ENCODE peak calls at places on chromosomes 3 and 15, in six cellular contexts. P is HT1080, B is GM12891, Z is spleen, J is Calu3, Y is NCI-H524. X is an unnamed sample.

GRCh38 chr15:42511010-42511396 is 15.6 kb downstream of the SNAP23 start:
- DNase-seq in P (peak; percentile 19), B (no peak), Z (no peak), J (no peak), Y (no peak), X (peak; percentile 69)

GRCh38 chr3:150094150-150094932 is 123.6 kb upstream of the PFN2 start:
- DNase-seq in P (peak; percentile 94), B (no peak), Z (no peak), J (peak; percentile 44), Y (no peak), X (peak; percentile 85)

GRCh38 chr3:159668461-159668860 is 320.2 kb upstream of the IL12A start:
- DNase-seq in P (no peak), B (no peak), Z (no peak), J (no peak), Y (no peak), X (no peak)

GRCh38 chr3:53175613-53176537 is 14.9 kb downstream of the PRKCD start:
- DNase-seq in P (no peak), B (no peak), Z (no peak), J (no peak), Y (no peak), X (no peak)

GRCh38 chr3:123367467-123368154 is 81.3 kb downstream of the ADCY5 start:
- DNase-seq in P (no peak), B (no peak), Z (peak; percentile 41), J (no peak), Y (no peak), X (no peak)

GRCh38 chr3:4461459-4462090 is 5.5 kb downstream of the SUMF1 start:
- DNase-seq in P (no peak), B (no peak), Z (no peak), J (no peak), Y (no peak), X (no peak)

GRCh38 chr15:61421938-61422337 is 192.8 kb upstream of the RORA start:
- DNase-seq in P (no peak), B (no peak), Z (no peak), J (no peak), Y (no peak), X (no peak)

GRCh38 chr3:104437131-104437750 is 929.5 kb upstream of the ALCAM start:
- DNase-seq in P (peak; percentile 78), B (no peak), Z (no peak), J (no peak), Y (no peak), X (peak; percentile 62)

GRCh38 chr15:101652783-101653430 is 726 bp upstream of the TM2D3 start:
- DNase-seq in P (no peak), B (no peak), Z (peak; percentile 72), J (no peak), Y (no peak), X (no peak)

GRCh38 chr3:169813757-169814517 is 1.2 kb upstream of the LRRC34 start:
- DNase-seq in P (no peak), B (peak; percentile 31), Z (peak; percentile 93), J (no peak), Y (peak; percentile 41), X (peak; percentile 10)

GRCh38 chr3:2896281-2896967 is 213.8 kb downstream of the IL5RA start:
- DNase-seq in P (peak; percentile 18), B (no peak), Z (no peak), J (no peak), Y (no peak), X (no peak)

GRCh38 chr3:23834082-23834870 is 28.5 kb downstream of the UBE2E1 start:
- DNase-seq in P (no peak), B (no peak), Z (no peak), J (no peak), Y (no peak), X (no peak)

GRCh38 chr3:189308594-189308993 is 136.8 kb downstream of the TPRG1 start:
- DNase-seq in P (no peak), B (no peak), Z (no peak), J (no peak), Y (no peak), X (no peak)

GRCh38 chr3:94548581-94549316 is 485.9 kb downstream of the NSUN3 start:
- DNase-seq in P (no peak), B (no peak), Z (no peak), J (no peak), Y (no peak), X (no peak)

GRCh38 chr3:133573054-133573628 is 345 bp upstream of the CDV3 start:
- DNase-seq in P (peak; percentile 100), B (peak; percentile 62), Z (peak; percentile 100), J (peak; percentile 100), Y (no peak), X (peak; percentile 100)